ENCODE peak calls at places on chromosome 7, in ten cellular contexts. A is HFF-Myc; Y is activated naive CD4-positive, alpha-beta T cell treated with Interleukin-2 at 50 U/mL for 16 hours; X is RCC 7860; C is HEK293T; L is cardiac muscle cell; V is AG04449; J is HS-5; B is T1000; O is uterus. P is an unnamed sample.

GRCh38 chr7:132769280-132769679 is 193.0 kb upstream of the PLXNA4 start:
- DNase-seq in Y (no peak), A (no peak), B (no peak), L (no peak), C (no peak), V (no peak), J (no peak), O (no peak), X (no peak), P (no peak)

GRCh38 chr7:16926283-16926682 is 44.5 kb upstream of the AGR3 start:
- DNase-seq in L (peak; percentile 72), X (no peak), B (no peak), Y (no peak), O (no peak), C (peak; percentile 30), J (no peak), A (no peak), V (no peak), P (no peak)

GRCh38 chr7:142606081-142606480 is 143.2 kb upstream of the PRSS1 start:
- DNase-seq in X (no peak), O (no peak), C (no peak), V (no peak), A (no peak), B (no peak), Y (no peak), J (no peak), L (no peak), P (no peak)

GRCh38 chr7:4449263-4449662 is 232.8 kb upstream of the FOXK1 start:
- DNase-seq in J (no peak), L (no peak), Y (no peak), B (no peak), A (no peak), X (no peak), C (no peak), O (no peak), V (no peak), P (no peak)

GRCh38 chr7:16044620-16045019 is 358.1 kb upstream of the MEOX2 start:
- DNase-seq in A (no peak), V (no peak), J (no peak), X (no peak), B (no peak), Y (no peak), L (no peak), C (no peak), O (no peak), P (no peak)

GRCh38 chr7:50803359-50804337 is 21.0 kb upstream of the GRB10 start:
- DNase-seq in Y (no peak), X (peak; percentile 42), B (no peak), A (no peak), C (no peak), O (no peak), L (no peak), J (no peak), V (no peak), P (no peak)

GRCh38 chr7:70837589-70837988 is 294.4 kb upstream of the GALNT17 start:
- DNase-seq in A (no peak), C (no peak), L (no peak), J (no peak), X (no peak), B (no peak), V (no peak), Y (no peak), O (no peak), P (no peak)

GRCh38 chr7:40341836-40342235 is 207.0 kb downstream of the SUGCT start:
- DNase-seq in L (no peak), O (no peak), C (no peak), B (no peak), J (no peak), A (no peak), X (no peak), V (no peak), Y (no peak), P (no peak)

P was measured in AG09319.